ENCODE peak calls at places on chromosomes 3 and 15, in ten cellular contexts. One of them, this sample, is unnamed.

GRCh38 chr3:94076055-94076454 is 13.2 kb downstream of the NSUN3 start:
- DNase-seq in left ventricle myocardium superior: no peak
- DNase-seq in hippocampal formation: no peak
- DNase-seq in activated CD8-positive, alpha-beta T cell treated with anti-CD3 and anti-CD28 coated beads for 36 hours: no peak
- DNase-seq in mesenchymal stem cell: no peak
- DNase-seq in uterus: no peak
- DNase-seq in testis: no peak
- DNase-seq in stimulated activated CD4-positive, alpha-beta T cell treated with anti-CD3 and anti-CD28 coated beads, Interleukin-15, amount 100 ng/mL, for 1 hour: no peak
- DNase-seq in germinal center: no peak
- DNase-seq in activated effector memory CD4-positive, alpha-beta T cell treated with Interleukin-2 at 50 U/mL for 16 hours: no peak
- DNase-seq in this sample: no peak

GRCh38 chr3:43094851-43095250 is 11.0 kb downstream of the POMGNT2 start:
- DNase-seq in left ventricle myocardium superior: no peak
- DNase-seq in hippocampal formation: no peak
- DNase-seq in activated CD8-positive, alpha-beta T cell treated with anti-CD3 and anti-CD28 coated beads for 36 hours: no peak
- DNase-seq in mesenchymal stem cell: no peak
- DNase-seq in uterus: no peak
- DNase-seq in testis: no peak
- DNase-seq in stimulated activated CD4-positive, alpha-beta T cell treated with anti-CD3 and anti-CD28 coated beads, Interleukin-15, amount 100 ng/mL, for 1 hour: no peak
- DNase-seq in germinal center: no peak
- DNase-seq in activated effector memory CD4-positive, alpha-beta T cell treated with Interleukin-2 at 50 U/mL for 16 hours: no peak
- DNase-seq in this sample: no peak

GRCh38 chr3:104805042-104805441 is 561.7 kb upstream of the ALCAM start:
- DNase-seq in left ventricle myocardium superior: no peak
- DNase-seq in hippocampal formation: no peak
- DNase-seq in activated CD8-positive, alpha-beta T cell treated with anti-CD3 and anti-CD28 coated beads for 36 hours: no peak
- DNase-seq in mesenchymal stem cell: no peak
- DNase-seq in uterus: no peak
- DNase-seq in testis: no peak
- DNase-seq in stimulated activated CD4-positive, alpha-beta T cell treated with anti-CD3 and anti-CD28 coated beads, Interleukin-15, amount 100 ng/mL, for 1 hour: no peak
- DNase-seq in germinal center: no peak
- DNase-seq in activated effector memory CD4-positive, alpha-beta T cell treated with Interleukin-2 at 50 U/mL for 16 hours: no peak
- DNase-seq in this sample: no peak

GRCh38 chr3:141804778-141805639 is 41.8 kb downstream of the GRK7 start:
- DNase-seq in left ventricle myocardium superior: no peak
- DNase-seq in hippocampal formation: no peak
- DNase-seq in activated CD8-positive, alpha-beta T cell treated with anti-CD3 and anti-CD28 coated beads for 36 hours: no peak
- DNase-seq in mesenchymal stem cell: no peak
- DNase-seq in uterus: no peak
- DNase-seq in testis: no peak
- DNase-seq in stimulated activated CD4-positive, alpha-beta T cell treated with anti-CD3 and anti-CD28 coated beads, Interleukin-15, amount 100 ng/mL, for 1 hour: no peak
- DNase-seq in germinal center: no peak
- DNase-seq in activated effector memory CD4-positive, alpha-beta T cell treated with Interleukin-2 at 50 U/mL for 16 hours: no peak
- DNase-seq in this sample: no peak

GRCh38 chr3:127211118-127212060 is 18.5 kb downstream of the PRR23E start:
- DNase-seq in left ventricle myocardium superior: no peak
- DNase-seq in hippocampal formation: no peak
- DNase-seq in activated CD8-positive, alpha-beta T cell treated with anti-CD3 and anti-CD28 coated beads for 36 hours: no peak
- DNase-seq in mesenchymal stem cell: no peak
- DNase-seq in uterus: no peak
- DNase-seq in testis: no peak
- DNase-seq in stimulated activated CD4-positive, alpha-beta T cell treated with anti-CD3 and anti-CD28 coated beads, Interleukin-15, amount 100 ng/mL, for 1 hour: no peak
- DNase-seq in germinal center: no peak
- DNase-seq in activated effector memory CD4-positive, alpha-beta T cell treated with Interleukin-2 at 50 U/mL for 16 hours: no peak
- DNase-seq in this sample: no peak

GRCh38 chr15:25543156-25543555 is 104.3 kb upstream of the UBE3A start:
- DNase-seq in left ventricle myocardium superior: no peak
- DNase-seq in hippocampal formation: peak
- DNase-seq in activated CD8-positive, alpha-beta T cell treated with anti-CD3 and anti-CD28 coated beads for 36 hours: no peak
- DNase-seq in mesenchymal stem cell: no peak
- DNase-seq in uterus: peak
- DNase-seq in testis: peak
- DNase-seq in stimulated activated CD4-positive, alpha-beta T cell treated with anti-CD3 and anti-CD28 coated beads, Interleukin-15, amount 100 ng/mL, for 1 hour: no peak
- DNase-seq in germinal center: no peak
- DNase-seq in activated effector memory CD4-positive, alpha-beta T cell treated with Interleukin-2 at 50 U/mL for 16 hours: no peak
- DNase-seq in this sample: no peak

GRCh38 chr3:21752749-21753347 is 1.8 kb upstream of the ZNF385D start:
- DNase-seq in left ventricle myocardium superior: no peak
- DNase-seq in hippocampal formation: no peak
- DNase-seq in activated CD8-positive, alpha-beta T cell treated with anti-CD3 and anti-CD28 coated beads for 36 hours: no peak
- DNase-seq in mesenchymal stem cell: no peak
- DNase-seq in uterus: no peak
- DNase-seq in testis: peak
- DNase-seq in stimulated activated CD4-positive, alpha-beta T cell treated with anti-CD3 and anti-CD28 coated beads, Interleukin-15, amount 100 ng/mL, for 1 hour: no peak
- DNase-seq in germinal center: no peak
- DNase-seq in activated effector memory CD4-positive, alpha-beta T cell treated with Interleukin-2 at 50 U/mL for 16 hours: no peak
- DNase-seq in this sample: no peak

GRCh38 chr3:70824785-70825184 is 512.3 kb upstream of the MDFIC2 start:
- DNase-seq in left ventricle myocardium superior: no peak
- DNase-seq in hippocampal formation: no peak
- DNase-seq in activated CD8-positive, alpha-beta T cell treated with anti-CD3 and anti-CD28 coated beads for 36 hours: no peak
- DNase-seq in mesenchymal stem cell: peak
- DNase-seq in uterus: no peak
- DNase-seq in testis: no peak
- DNase-seq in stimulated activated CD4-positive, alpha-beta T cell treated with anti-CD3 and anti-CD28 coated beads, Interleukin-15, amount 100 ng/mL, for 1 hour: no peak
- DNase-seq in germinal center: no peak
- DNase-seq in activated effector memory CD4-positive, alpha-beta T cell treated with Interleukin-2 at 50 U/mL for 16 hours: no peak
- DNase-seq in this sample: no peak

GRCh38 chr3:135090020-135090717 is 295.1 kb downstream of the EPHB1 start:
- DNase-seq in left ventricle myocardium superior: no peak
- DNase-seq in hippocampal formation: no peak
- DNase-seq in activated CD8-positive, alpha-beta T cell treated with anti-CD3 and anti-CD28 coated beads for 36 hours: no peak
- DNase-seq in mesenchymal stem cell: no peak
- DNase-seq in uterus: no peak
- DNase-seq in testis: peak
- DNase-seq in stimulated activated CD4-positive, alpha-beta T cell treated with anti-CD3 and anti-CD28 coated beads, Interleukin-15, amount 100 ng/mL, for 1 hour: no peak
- DNase-seq in germinal center: no peak
- DNase-seq in activated effector memory CD4-positive, alpha-beta T cell treated with Interleukin-2 at 50 U/mL for 16 hours: no peak
- DNase-seq in this sample: no peak

GRCh38 chr3:165336786-165337185 is 140.6 kb upstream of the SLITRK3 start:
- DNase-seq in left ventricle myocardium superior: no peak
- DNase-seq in hippocampal formation: no peak
- DNase-seq in activated CD8-positive, alpha-beta T cell treated with anti-CD3 and anti-CD28 coated beads for 36 hours: no peak
- DNase-seq in mesenchymal stem cell: peak
- DNase-seq in uterus: no peak
- DNase-seq in testis: no peak
- DNase-seq in stimulated activated CD4-positive, alpha-beta T cell treated with anti-CD3 and anti-CD28 coated beads, Interleukin-15, amount 100 ng/mL, for 1 hour: no peak
- DNase-seq in germinal center: no peak
- DNase-seq in activated effector memory CD4-positive, alpha-beta T cell treated with Interleukin-2 at 50 U/mL for 16 hours: no peak
- DNase-seq in this sample: no peak

GRCh38 chr3:171828852-171829770 is 14.0 kb upstream of the TMEM212 start:
- DNase-seq in left ventricle myocardium superior: no peak
- DNase-seq in hippocampal formation: no peak
- DNase-seq in activated CD8-positive, alpha-beta T cell treated with anti-CD3 and anti-CD28 coated beads for 36 hours: no peak
- DNase-seq in mesenchymal stem cell: no peak
- DNase-seq in uterus: no peak
- DNase-seq in testis: no peak
- DNase-seq in stimulated activated CD4-positive, alpha-beta T cell treated with anti-CD3 and anti-CD28 coated beads, Interleukin-15, amount 100 ng/mL, for 1 hour: no peak
- DNase-seq in germinal center: no peak
- DNase-seq in activated effector memory CD4-positive, alpha-beta T cell treated with Interleukin-2 at 50 U/mL for 16 hours: no peak
- DNase-seq in this sample: no peak

GRCh38 chr3:144770813-144771400 is 799.3 kb downstream of the DIPK2A start:
- DNase-seq in left ventricle myocardium superior: no peak
- DNase-seq in hippocampal formation: peak
- DNase-seq in activated CD8-positive, alpha-beta T cell treated with anti-CD3 and anti-CD28 coated beads for 36 hours: no peak
- DNase-seq in mesenchymal stem cell: peak
- DNase-seq in uterus: no peak
- DNase-seq in testis: no peak
- DNase-seq in stimulated activated CD4-positive, alpha-beta T cell treated with anti-CD3 and anti-CD28 coated beads, Interleukin-15, amount 100 ng/mL, for 1 hour: no peak
- DNase-seq in germinal center: no peak
- DNase-seq in activated effector memory CD4-positive, alpha-beta T cell treated with Interleukin-2 at 50 U/mL for 16 hours: no peak
- DNase-seq in this sample: no peak

GRCh38 chr3:123401836-123402530 is 46.9 kb downstream of the ADCY5 start:
- DNase-seq in left ventricle myocardium superior: peak
- DNase-seq in hippocampal formation: no peak
- DNase-seq in activated CD8-positive, alpha-beta T cell treated with anti-CD3 and anti-CD28 coated beads for 36 hours: no peak
- DNase-seq in mesenchymal stem cell: no peak
- DNase-seq in uterus: no peak
- DNase-seq in testis: no peak
- DNase-seq in stimulated activated CD4-positive, alpha-beta T cell treated with anti-CD3 and anti-CD28 coated beads, Interleukin-15, amount 100 ng/mL, for 1 hour: no peak
- DNase-seq in germinal center: no peak
- DNase-seq in activated effector memory CD4-positive, alpha-beta T cell treated with Interleukin-2 at 50 U/mL for 16 hours: no peak
- DNase-seq in this sample: no peak

GRCh38 chr15:26132786-26133185 is 269.7 kb upstream of the ATP10A start:
- DNase-seq in left ventricle myocardium superior: no peak
- DNase-seq in hippocampal formation: no peak
- DNase-seq in activated CD8-positive, alpha-beta T cell treated with anti-CD3 and anti-CD28 coated beads for 36 hours: no peak
- DNase-seq in mesenchymal stem cell: no peak
- DNase-seq in uterus: no peak
- DNase-seq in testis: no peak
- DNase-seq in stimulated activated CD4-positive, alpha-beta T cell treated with anti-CD3 and anti-CD28 coated beads, Interleukin-15, amount 100 ng/mL, for 1 hour: no peak
- DNase-seq in germinal center: no peak
- DNase-seq in activated effector memory CD4-positive, alpha-beta T cell treated with Interleukin-2 at 50 U/mL for 16 hours: no peak
- DNase-seq in this sample: no peak

GRCh38 chr3:117626577-117626976 is 917.0 kb downstream of the TUSC7 start:
- DNase-seq in left ventricle myocardium superior: no peak
- DNase-seq in hippocampal formation: no peak
- DNase-seq in activated CD8-positive, alpha-beta T cell treated with anti-CD3 and anti-CD28 coated beads for 36 hours: no peak
- DNase-seq in mesenchymal stem cell: no peak
- DNase-seq in uterus: no peak
- DNase-seq in testis: no peak
- DNase-seq in stimulated activated CD4-positive, alpha-beta T cell treated with anti-CD3 and anti-CD28 coated beads, Interleukin-15, amount 100 ng/mL, for 1 hour: no peak
- DNase-seq in germinal center: no peak
- DNase-seq in activated effector memory CD4-positive, alpha-beta T cell treated with Interleukin-2 at 50 U/mL for 16 hours: no peak
- DNase-seq in this sample: no peak

GRCh38 chr15:91104111-91104510 is 4.1 kb downstream of the SV2B start:
- DNase-seq in left ventricle myocardium superior: peak
- DNase-seq in hippocampal formation: peak
- DNase-seq in activated CD8-positive, alpha-beta T cell treated with anti-CD3 and anti-CD28 coated beads for 36 hours: no peak
- DNase-seq in mesenchymal stem cell: no peak
- DNase-seq in uterus: no peak
- DNase-seq in testis: no peak
- DNase-seq in stimulated activated CD4-positive, alpha-beta T cell treated with anti-CD3 and anti-CD28 coated beads, Interleukin-15, amount 100 ng/mL, for 1 hour: no peak
- DNase-seq in germinal center: no peak
- DNase-seq in activated effector memory CD4-positive, alpha-beta T cell treated with Interleukin-2 at 50 U/mL for 16 hours: no peak
- DNase-seq in this sample: no peak

GRCh38 chr3:16302082-16302631 is 37.1 kb downstream of the OXNAD1 start:
- DNase-seq in left ventricle myocardium superior: no peak
- DNase-seq in hippocampal formation: no peak
- DNase-seq in activated CD8-positive, alpha-beta T cell treated with anti-CD3 and anti-CD28 coated beads for 36 hours: no peak
- DNase-seq in mesenchymal stem cell: no peak
- DNase-seq in uterus: no peak
- DNase-seq in testis: no peak
- DNase-seq in stimulated activated CD4-positive, alpha-beta T cell treated with anti-CD3 and anti-CD28 coated beads, Interleukin-15, amount 100 ng/mL, for 1 hour: no peak
- DNase-seq in germinal center: no peak
- DNase-seq in activated effector memory CD4-positive, alpha-beta T cell treated with Interleukin-2 at 50 U/mL for 16 hours: no peak
- DNase-seq in this sample: no peak

GRCh38 chr3:29412117-29412516 is 131.2 kb downstream of the RBMS3 start:
- DNase-seq in left ventricle myocardium superior: no peak
- DNase-seq in hippocampal formation: no peak
- DNase-seq in activated CD8-positive, alpha-beta T cell treated with anti-CD3 and anti-CD28 coated beads for 36 hours: no peak
- DNase-seq in mesenchymal stem cell: no peak
- DNase-seq in uterus: no peak
- DNase-seq in testis: no peak
- DNase-seq in stimulated activated CD4-positive, alpha-beta T cell treated with anti-CD3 and anti-CD28 coated beads, Interleukin-15, amount 100 ng/mL, for 1 hour: no peak
- DNase-seq in germinal center: peak
- DNase-seq in activated effector memory CD4-positive, alpha-beta T cell treated with Interleukin-2 at 50 U/mL for 16 hours: no peak
- DNase-seq in this sample: no peak

GRCh38 chr3:188246905-188247304 is 92.9 kb downstream of the LPP start:
- DNase-seq in left ventricle myocardium superior: no peak
- DNase-seq in hippocampal formation: no peak
- DNase-seq in activated CD8-positive, alpha-beta T cell treated with anti-CD3 and anti-CD28 coated beads for 36 hours: no peak
- DNase-seq in mesenchymal stem cell: no peak
- DNase-seq in uterus: no peak
- DNase-seq in testis: no peak
- DNase-seq in stimulated activated CD4-positive, alpha-beta T cell treated with anti-CD3 and anti-CD28 coated beads, Interleukin-15, amount 100 ng/mL, for 1 hour: no peak
- DNase-seq in germinal center: no peak
- DNase-seq in activated effector memory CD4-positive, alpha-beta T cell treated with Interleukin-2 at 50 U/mL for 16 hours: no peak
- DNase-seq in this sample: no peak

GRCh38 chr3:114213669-114214541 is 23.5 kb downstream of the ZNF80 start:
- DNase-seq in left ventricle myocardium superior: no peak
- DNase-seq in hippocampal formation: no peak
- DNase-seq in activated CD8-positive, alpha-beta T cell treated with anti-CD3 and anti-CD28 coated beads for 36 hours: peak
- DNase-seq in mesenchymal stem cell: peak
- DNase-seq in uterus: no peak
- DNase-seq in testis: no peak
- DNase-seq in stimulated activated CD4-positive, alpha-beta T cell treated with anti-CD3 and anti-CD28 coated beads, Interleukin-15, amount 100 ng/mL, for 1 hour: peak
- DNase-seq in germinal center: peak
- DNase-seq in activated effector memory CD4-positive, alpha-beta T cell treated with Interleukin-2 at 50 U/mL for 16 hours: peak
- DNase-seq in this sample: peak

GRCh38 chr3:138845771-138846173 is 11.0 kb upstream of the PIK3CB start:
- DNase-seq in left ventricle myocardium superior: no peak
- DNase-seq in hippocampal formation: no peak
- DNase-seq in activated CD8-positive, alpha-beta T cell treated with anti-CD3 and anti-CD28 coated beads for 36 hours: no peak
- DNase-seq in mesenchymal stem cell: no peak
- DNase-seq in uterus: no peak
- DNase-seq in testis: no peak
- DNase-seq in stimulated activated CD4-positive, alpha-beta T cell treated with anti-CD3 and anti-CD28 coated beads, Interleukin-15, amount 100 ng/mL, for 1 hour: no peak
- DNase-seq in germinal center: no peak
- DNase-seq in activated effector memory CD4-positive, alpha-beta T cell treated with Interleukin-2 at 50 U/mL for 16 hours: no peak
- DNase-seq in this sample: no peak

GRCh38 chr15:82183121-82184031 is 79.2 kb downstream of the EFL1 start:
- DNase-seq in left ventricle myocardium superior: no peak
- DNase-seq in hippocampal formation: no peak
- DNase-seq in activated CD8-positive, alpha-beta T cell treated with anti-CD3 and anti-CD28 coated beads for 36 hours: no peak
- DNase-seq in mesenchymal stem cell: no peak
- DNase-seq in uterus: no peak
- DNase-seq in testis: no peak
- DNase-seq in stimulated activated CD4-positive, alpha-beta T cell treated with anti-CD3 and anti-CD28 coated beads, Interleukin-15, amount 100 ng/mL, for 1 hour: no peak
- DNase-seq in germinal center: no peak
- DNase-seq in activated effector memory CD4-positive, alpha-beta T cell treated with Interleukin-2 at 50 U/mL for 16 hours: no peak
- DNase-seq in this sample: no peak

GRCh38 chr15:47339800-47340575 is 377.3 kb upstream of the SEMA6D start:
- DNase-seq in left ventricle myocardium superior: no peak
- DNase-seq in hippocampal formation: no peak
- DNase-seq in activated CD8-positive, alpha-beta T cell treated with anti-CD3 and anti-CD28 coated beads for 36 hours: no peak
- DNase-seq in mesenchymal stem cell: peak
- DNase-seq in uterus: no peak
- DNase-seq in testis: no peak
- DNase-seq in stimulated activated CD4-positive, alpha-beta T cell treated with anti-CD3 and anti-CD28 coated beads, Interleukin-15, amount 100 ng/mL, for 1 hour: no peak
- DNase-seq in germinal center: no peak
- DNase-seq in activated effector memory CD4-positive, alpha-beta T cell treated with Interleukin-2 at 50 U/mL for 16 hours: no peak
- DNase-seq in this sample: no peak

This sample was measured in lower lobe of right lung.